ENCODE peak calls at places on chromosomes 13 and 19, in eight cellular contexts. X, K, H, Z, N, B, E and G are unnamed samples.

GRCh38 chr13:65834897-65835296 is 1395.2 kb downstream of the PCDH9 start:
- DNase-seq in X (no peak), K (no peak), H (no peak), Z (peak; percentile 6), N (peak; percentile 52), B (no peak), E (no peak), G (no peak)

GRCh38 chr19:2462635-2463421 is 6.1 kb upstream of the LMNB2 start:
- DNase-seq in X (no peak), K (peak; percentile 99), H (peak; percentile 84), Z (peak; percentile 96), N (peak; percentile 96), B (peak; percentile 91), E (no peak), G (no peak)

GRCh38 chr13:70994204-70994603 is 872.8 kb downstream of the DACH1 start:
- DNase-seq in X (no peak), K (no peak), H (no peak), Z (no peak), N (no peak), B (no peak), E (no peak), G (no peak)

GRCh38 chr13:32838985-32839384 is 177.2 kb upstream of the KL start:
- DNase-seq in X (peak; percentile 14), K (no peak), H (no peak), Z (peak; percentile 72), N (peak; percentile 59), B (no peak), E (no peak), G (no peak)

GRCh38 chr13:101556676-101557121 is 104.2 kb downstream of the ITGBL1 start:
- DNase-seq in X (no peak), K (no peak), H (peak; percentile 17), Z (peak; percentile 67), N (peak; percentile 7), B (no peak), E (no peak), G (no peak)

GRCh38 chr13:44193731-44194130 is 179.9 kb upstream of the SERP2 start:
- DNase-seq in X (no peak), K (no peak), H (no peak), Z (no peak), N (no peak), B (no peak), E (no peak), G (no peak)

GRCh38 chr13:101452519-101453485 is at the start of gene ITGBL1:
- DNase-seq in X (no peak), K (no peak), H (peak; percentile 38), Z (peak; percentile 50), N (peak; percentile 25), B (no peak), E (no peak), G (no peak)

GRCh38 chr19:33872445-33873320 is 76.0 kb downstream of the KCTD15 start:
- DNase-seq in X (no peak), K (no peak), H (no peak), Z (no peak), N (no peak), B (no peak), E (no peak), G (no peak)

GRCh38 chr19:41307954-41308449 is 2.0 kb upstream of the CCDC97 start:
- DNase-seq in X (no peak), K (no peak), H (no peak), Z (no peak), N (no peak), B (no peak), E (no peak), G (no peak)
- H2AFZ ChIP-seq in X (no peak overlapping the region), K (no peak overlapping the region), H (no peak overlapping the region), Z (no peak overlapping the region), N (no peak overlapping the region), B (no peak overlapping the region), E (no peak overlapping the region), G (no peak overlapping the region)

GRCh38 chr13:73001971-73002370 is 56.8 kb upstream of the KLF5 start:
- DNase-seq in X (no peak), K (no peak), H (no peak), Z (no peak), N (no peak), B (no peak), E (no peak), G (no peak)

GRCh38 chr13:72998012-72998411 is 60.8 kb upstream of the KLF5 start:
- DNase-seq in X (no peak), K (no peak), H (no peak), Z (no peak), N (no peak), B (no peak), E (no peak), G (no peak)

DNA sequence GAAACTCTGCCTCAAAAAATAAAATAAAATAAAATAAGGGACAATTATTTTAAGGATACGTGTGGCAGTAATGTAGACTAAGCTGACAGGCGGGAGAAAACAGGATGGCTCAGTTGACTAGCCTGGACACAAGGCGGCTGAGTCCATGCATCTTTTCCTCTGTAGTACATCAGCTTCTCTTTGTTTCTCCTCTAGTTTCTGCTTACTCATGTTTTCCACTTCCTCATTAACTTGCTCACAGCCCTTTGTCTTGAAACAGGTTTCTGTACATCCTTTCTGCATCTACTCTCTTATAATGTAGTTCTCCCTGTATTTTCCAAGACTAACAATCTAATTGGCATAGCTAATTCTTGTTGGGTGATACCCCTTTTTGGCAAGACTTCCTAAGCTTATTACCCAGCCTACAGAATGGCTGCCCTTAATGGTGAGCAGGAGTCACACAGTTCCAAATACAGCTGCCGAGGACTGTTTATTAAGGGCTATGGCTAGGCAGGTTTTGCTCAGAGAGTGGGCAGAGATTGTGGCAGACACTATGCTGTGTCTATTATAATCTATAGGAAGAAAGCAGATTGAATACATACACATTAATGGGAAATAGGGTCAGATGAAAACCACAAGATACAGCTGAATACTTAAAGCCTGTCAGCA is 58.7 kb upstream of the KLF5 start:
- DNase-seq in X (peak; percentile 17), K (peak; percentile 64), H (no peak), Z (no peak), N (peak; percentile 19), B (no peak), E (no peak), G (no peak)
- H3K9me3 ChIP-seq in X (no peaks in the 10 kb centered on the region), K (no peaks in the 10 kb centered on the region), H (no peaks in the 10 kb centered on the region), Z (no peaks in the 10 kb centered on the region), N (no peaks in the 10 kb centered on the region), B (no peaks in the 10 kb centered on the region), E (no peaks in the 10 kb centered on the region), G (no peaks in the 10 kb centered on the region)

DNA sequence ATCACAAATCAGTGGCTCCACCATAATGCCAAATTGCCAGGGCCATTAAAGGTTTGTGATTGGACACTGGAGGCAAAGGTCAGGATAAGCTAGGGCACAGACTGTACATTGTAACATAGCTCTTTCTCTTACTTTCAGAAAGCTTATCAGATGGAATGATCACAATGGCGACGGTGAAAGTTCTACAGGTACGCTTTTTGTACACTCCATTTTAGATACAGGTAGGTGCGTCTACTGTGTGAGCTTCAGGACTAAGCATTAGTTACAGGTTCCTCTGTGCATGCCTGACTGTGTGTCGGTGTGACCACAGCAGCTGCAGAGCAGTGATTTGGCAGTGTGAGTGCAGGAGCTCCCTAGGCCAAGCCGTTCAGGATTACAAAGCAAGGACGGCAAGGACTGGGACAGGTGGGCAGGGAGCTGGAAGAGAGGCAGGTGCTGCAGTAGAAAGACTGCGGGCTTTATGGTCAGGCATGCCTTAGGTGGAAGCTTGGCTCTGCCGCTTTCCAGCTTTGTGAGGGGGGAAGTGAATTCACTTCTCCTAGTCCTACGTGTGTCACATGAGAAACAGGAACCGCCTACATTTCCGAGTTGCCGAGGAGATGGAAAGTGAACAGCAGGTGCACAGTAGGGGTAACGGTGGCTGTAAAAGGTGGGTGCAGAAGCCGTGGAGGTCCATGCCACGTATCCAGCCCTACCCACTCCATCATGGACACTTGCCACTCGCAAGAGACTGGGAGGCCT is 49.6 kb downstream of the MRPL57 start:
- DNase-seq in X (no peak), K (no peak), H (no peak), Z (no peak), N (no peak), B (no peak), E (no peak), G (no peak)
- H2AFZ ChIP-seq in X (no peak overlapping the region), K (no peak overlapping the region), H (no peak overlapping the region), Z (no peak overlapping the region), N (no peak overlapping the region), B (peak overlapping the region; percentile 79), E (no peak overlapping the region), G (no peak overlapping the region)

GRCh38 chr13:59951011-59951410 is 212.7 kb downstream of the DIAPH3 start:
- DNase-seq in X (no peak), K (no peak), H (no peak), Z (no peak), N (no peak), B (no peak), E (no peak), G (no peak)
- H3K9me3 ChIP-seq in X (no peaks in the 10 kb centered on the region), K (no peaks in the 10 kb centered on the region), H (no peaks in the 10 kb centered on the region), Z (no peaks in the 10 kb centered on the region), N (no peaks in the 10 kb centered on the region), B (no peaks in the 10 kb centered on the region), E (no peaks in the 10 kb centered on the region), G (no peaks in the 10 kb centered on the region)

GRCh38 chr19:10251792-10252694 is at the start of gene MRPL4:
- DNase-seq in X (peak; percentile 99), K (peak; percentile 97), H (peak; percentile 94), Z (peak; percentile 99), N (peak; percentile 99), B (peak; percentile 85), E (peak; percentile 97), G (peak; percentile 99)

GRCh38 chr19:10256551-10256950 is 4.5 kb downstream of the MRPL4 start:
- DNase-seq in X (no peak), K (no peak), H (no peak), Z (no peak), N (no peak), B (no peak), E (no peak), G (no peak)

GRCh38 chr19:10255358-10255757 is 3.3 kb downstream of the MRPL4 start:
- DNase-seq in X (no peak), K (no peak), H (no peak), Z (no peak), N (no peak), B (no peak), E (no peak), G (no peak)

GRCh38 chr19:10254244-10254643 is 2.2 kb downstream of the MRPL4 start:
- DNase-seq in X (no peak), K (no peak), H (no peak), Z (no peak), N (no peak), B (no peak), E (no peak), G (no peak)

GRCh38 chr19:10252707-10253106 is 693 bp downstream of the MRPL4 start:
- DNase-seq in X (no peak), K (no peak), H (no peak), Z (no peak), N (no peak), B (no peak), E (no peak), G (no peak)
- H2AFZ ChIP-seq in X (no peak overlapping the region), K (peak overlapping the region; percentile 94), H (no peak overlapping the region), Z (peak overlapping the region; percentile 26), N (peak overlapping the region; percentile 97), B (peak overlapping the region; percentile 8), E (peak overlapping the region; percentile 100), G (no peak overlapping the region)

GRCh38 chr19:52943884-52944643 is 18.6 kb downstream of the ZNF816 start:
- DNase-seq in X (no peak), K (no peak), H (no peak), Z (no peak), N (no peak), B (no peak), E (no peak), G (no peak)
- H3K9me3 ChIP-seq in X (peaks cover 3% of the 10 kb centered on the region), K (peaks cover 15% of the 10 kb centered on the region), H (peaks cover 8% of the 10 kb centered on the region), Z (no peaks in the 10 kb centered on the region), N (peaks cover 21% of the 10 kb centered on the region), B (peaks cover 11% of the 10 kb centered on the region), E (peaks cover 11% of the 10 kb centered on the region), G (peaks cover 6% of the 10 kb centered on the region)